ENCODE peak calls at places on chromosomes 13 and 19, in seven cellular contexts. L, V, Z, H, P, T and M are unnamed samples.

GRCh38 chr19:30335306-30335886 is 36.8 kb upstream of the ZNF536 start:
- DNase-seq in L (no peak), V (no peak), Z (no peak), H (no peak), P (no peak), T (no peak), M (no peak)

GRCh38 chr19:35161434-35161743 is 6.9 kb downstream of the FXYD5 start:
- DNase-seq in L (no peak), V (no peak), Z (no peak), H (no peak), P (no peak), T (no peak), M (no peak)

GRCh38 chr19:33740811-33741396 is 55.8 kb upstream of the KCTD15 start:
- DNase-seq in L (peak), V (no peak), Z (no peak), H (no peak), P (peak), T (no peak), M (no peak)

GRCh38 chr19:47253467-47253881 is 2.9 kb upstream of the CCDC9 start:
- DNase-seq in L (no peak), V (no peak), Z (no peak), H (no peak), P (no peak), T (peak), M (no peak)

GRCh38 chr19:48308695-48309586 is 16.4 kb upstream of the EMP3 start:
- DNase-seq in L (no peak), V (peak), Z (no peak), H (no peak), P (peak), T (no peak), M (no peak)

GRCh38 chr13:50130686-50131051 is 115.4 kb downstream of the KCNRG start:
- DNase-seq in L (no peak), V (no peak), Z (peak), H (peak), P (peak), T (no peak), M (no peak)

GRCh38 chr19:55489711-55490477 is 1.7 kb downstream of the SSC5D start:
- DNase-seq in L (no peak), V (no peak), Z (no peak), H (no peak), P (no peak), T (no peak), M (no peak)

GRCh38 chr13:30418075-30418715 is 4.1 kb upstream of the UBE2L5 start:
- DNase-seq in L (no peak), V (no peak), Z (no peak), H (no peak), P (no peak), T (no peak), M (no peak)

GRCh38 chr19:46890423-46891170 is 29.8 kb downstream of the ARHGAP35 start:
- DNase-seq in L (no peak), V (no peak), Z (no peak), H (no peak), P (no peak), T (peak), M (no peak)

GRCh38 chr19:18633321-18633720 is 3.5 kb upstream of the KLHL26 start:
- DNase-seq in L (no peak), V (no peak), Z (no peak), H (no peak), P (no peak), T (no peak), M (no peak)

GRCh38 chr13:73288596-73288995 is 229.8 kb downstream of the KLF5 start:
- DNase-seq in L (no peak), V (no peak), Z (no peak), H (no peak), P (no peak), T (no peak), M (no peak)

GRCh38 chr19:7781157-7781556 is 18.1 kb downstream of the CLEC4M start:
- DNase-seq in L (no peak), V (no peak), Z (no peak), H (peak), P (no peak), T (no peak), M (no peak)

GRCh38 chr13:112481458-112481857 is 105.3 kb downstream of the SPACA7 start:
- DNase-seq in L (no peak), V (no peak), Z (no peak), H (no peak), P (no peak), T (no peak), M (no peak)

GRCh38 chr19:44592451-44592890 is 20.9 kb upstream of the IGSF23 start:
- DNase-seq in L (no peak), V (no peak), Z (peak), H (no peak), P (no peak), T (no peak), M (no peak)

GRCh38 chr13:20945952-20946383 is 43.4 kb upstream of the XPO4 start:
- DNase-seq in L (peak), V (no peak), Z (no peak), H (no peak), P (no peak), T (no peak), M (no peak)

GRCh38 chr13:58528351-58528750 is 896.8 kb downstream of the PCDH17 start:
- DNase-seq in L (no peak), V (no peak), Z (no peak), H (no peak), P (no peak), T (no peak), M (peak)

GRCh38 chr19:10805075-10805757 is 30.8 kb downstream of the TMED1 start:
- DNase-seq in L (peak), V (no peak), Z (no peak), H (no peak), P (no peak), T (no peak), M (no peak)

GRCh38 chr13:81194362-81194761 is 853.4 kb upstream of the SPRY2 start:
- DNase-seq in L (no peak), V (no peak), Z (no peak), H (no peak), P (no peak), T (no peak), M (no peak)

GRCh38 chr13:63938851-63939250 is 2523.2 kb upstream of the PCDH20 start:
- DNase-seq in L (no peak), V (no peak), Z (no peak), H (no peak), P (no peak), T (peak), M (no peak)

GRCh38 chr19:43755256-43755801 is 567 bp upstream of the SMG9 start:
- DNase-seq in L (peak), V (no peak), Z (peak), H (peak), P (peak), T (no peak), M (no peak)

GRCh38 chr13:43874512-43875092 is 4.9 kb downstream of the CCDC122 start:
- DNase-seq in L (no peak), V (no peak), Z (no peak), H (no peak), P (peak), T (no peak), M (no peak)

GRCh38 chr13:93339550-93339949 is 112.9 kb downstream of the GPC6 start:
- DNase-seq in L (no peak), V (no peak), Z (no peak), H (no peak), P (no peak), T (no peak), M (no peak)

GRCh38 chr19:18419195-18419698 is at the start of gene SSBP4:
- DNase-seq in L (peak), V (peak), Z (peak), H (peak), P (peak), T (no peak), M (peak)

GRCh38 chr19:15374796-15375440 is 4.7 kb downstream of the AKAP8 start:
- DNase-seq in L (no peak), V (no peak), Z (peak), H (peak), P (no peak), T (no peak), M (no peak)

GRCh38 chr19:34402074-34402600 is 2.1 kb upstream of the PDCD2L start:
- DNase-seq in L (no peak), V (no peak), Z (no peak), H (no peak), P (no peak), T (no peak), M (no peak)

GRCh38 chr19:5352229-5352763 is 11.7 kb upstream of the PTPRS start:
- DNase-seq in L (no peak), V (no peak), Z (no peak), H (no peak), P (no peak), T (no peak), M (no peak)

GRCh38 chr19:55493052-55493649 is 4.9 kb downstream of the SSC5D start:
- DNase-seq in L (no peak), V (no peak), Z (peak), H (no peak), P (no peak), T (no peak), M (no peak)

GRCh38 chr13:34931572-34931971 is 10.5 kb upstream of the NBEA start:
- DNase-seq in L (no peak), V (no peak), Z (no peak), H (no peak), P (no peak), T (no peak), M (no peak)

GRCh38 chr19:17765069-17765618 is 13.9 kb downstream of the FCHO1 start:
- DNase-seq in L (no peak), V (no peak), Z (peak), H (peak), P (no peak), T (no peak), M (no peak)

GRCh38 chr13:46126552-46127171 is 21.8 kb upstream of the CPB2 start:
- DNase-seq in L (no peak), V (no peak), Z (peak), H (no peak), P (peak), T (no peak), M (no peak)

GRCh38 chr19:38784224-38784623 is 4.8 kb upstream of the LGALS7B start:
- DNase-seq in L (no peak), V (no peak), Z (no peak), H (no peak), P (no peak), T (no peak), M (no peak)

GRCh38 chr13:90445179-90445578 is 902.3 kb upstream of the MIR17HG start:
- DNase-seq in L (no peak), V (no peak), Z (no peak), H (no peak), P (no peak), T (peak), M (no peak)

GRCh38 chr19:18046066-18046718 is 38.2 kb downstream of the ARRDC2 start:
- DNase-seq in L (no peak), V (no peak), Z (no peak), H (no peak), P (no peak), T (peak), M (no peak)

GRCh38 chr13:36345438-36346221 is 564 bp downstream of the SPART start:
- DNase-seq in L (peak), V (no peak), Z (peak), H (peak), P (no peak), T (peak), M (no peak)

GRCh38 chr13:76820759-76821158 is 65.4 kb downstream of the KCTD12 start:
- DNase-seq in L (no peak), V (no peak), Z (peak), H (peak), P (no peak), T (no peak), M (no peak)

GRCh38 chr19:49614096-49614857 is 23.3 kb downstream of the PRR12 start:
- DNase-seq in L (no peak), V (no peak), Z (no peak), H (no peak), P (no peak), T (peak), M (no peak)
- TF ChIP-seq CTCF in L (no peak), V (no peak), Z (no peak), H (no peak), P (no peak), T (peak), M (peak)

DNA sequence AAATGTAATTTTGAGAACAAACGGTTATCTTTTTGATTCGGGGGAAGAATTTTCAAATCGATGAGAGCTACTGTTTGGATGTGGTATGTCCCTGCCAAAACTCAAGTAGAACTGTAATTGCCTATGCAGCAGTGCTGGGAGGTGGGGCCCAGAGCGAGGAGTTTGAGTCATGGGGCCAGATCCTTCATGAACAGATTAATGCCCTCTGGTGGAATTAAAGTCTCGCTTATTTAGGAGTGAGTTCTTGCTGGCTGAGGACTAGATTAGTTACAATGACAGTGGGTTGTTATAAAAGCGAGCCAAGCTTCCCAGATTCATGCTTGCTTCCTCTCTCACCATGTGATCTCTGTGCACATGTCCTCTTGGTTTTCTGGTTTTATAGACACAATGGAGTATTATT is 11.8 kb upstream of the PRR20A start:
- DNase-seq in L (no peak), V (no peak), Z (no peak), H (no peak), P (no peak), T (no peak), M (no peak)
- TF ChIP-seq CTCF in L (no peak), V (no peak), Z (no peak), H (no peak), P (no peak), T (no peak), M (no peak)

GRCh38 chr13:113936166-113936565 is 37.7 kb downstream of the C13orf46 start:
- DNase-seq in L (no peak), V (peak), Z (no peak), H (peak), P (no peak), T (no peak), M (peak)

GRCh38 chr13:113936566-113936965 is 37.3 kb downstream of the C13orf46 start:
- DNase-seq in L (no peak), V (peak), Z (no peak), H (no peak), P (no peak), T (no peak), M (peak)

GRCh38 chr13:113935081-113935511 is 38.8 kb downstream of the C13orf46 start:
- DNase-seq in L (no peak), V (peak), Z (no peak), H (peak), P (no peak), T (no peak), M (peak)

GRCh38 chr13:113934576-113934975 is 39.3 kb downstream of the C13orf46 start:
- DNase-seq in L (no peak), V (peak), Z (no peak), H (peak), P (no peak), T (no peak), M (peak)

GRCh38 chr13:113935523-113935922 is 38.4 kb downstream of the C13orf46 start:
- DNase-seq in L (no peak), V (peak), Z (no peak), H (peak), P (no peak), T (no peak), M (no peak)
- TF ChIP-seq CTCF in L (no peak), V (no peak), Z (no peak), H (no peak), P (no peak), T (no peak), M (no peak)

DNA sequence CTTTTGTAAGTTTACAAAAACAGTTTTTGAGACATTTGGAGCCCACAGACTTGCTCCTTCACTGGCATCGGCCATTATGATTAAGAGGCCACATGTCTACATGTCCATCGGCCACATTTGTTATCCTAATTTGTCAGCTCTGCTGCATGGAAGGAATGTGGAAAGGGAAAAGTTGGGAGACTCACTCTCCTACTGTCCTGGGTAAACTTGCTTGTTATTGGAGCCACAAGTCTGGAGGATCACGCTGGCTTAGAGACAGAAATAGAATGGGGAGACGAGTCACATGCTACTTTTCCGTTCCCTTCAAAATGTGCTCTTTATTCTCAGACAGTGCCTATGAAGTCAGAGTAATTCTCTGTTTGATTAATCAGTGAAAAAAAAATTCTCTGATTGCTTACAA is 741.2 kb upstream of the PCDH9 start:
- DNase-seq in L (no peak), V (no peak), Z (no peak), H (no peak), P (no peak), T (no peak), M (no peak)
- TF ChIP-seq CTCF in L (no peak), V (no peak), Z (no peak), H (no peak), P (no peak), T (no peak), M (no peak)